ENCODE peak calls at places on chromosomes 16 and 17, in seven cellular contexts. R is neural crest cell, Q is HuH-7.5, T is HEK293T, J is NCI-H774, N is ascending aorta, I is posterior cingulate gyrus. F is an unnamed sample.

GRCh38 chr17:55198690-55199370 is 65.9 kb upstream of the HLF start:
- DNase-seq in T (no peak), I (no peak), J (no peak), Q (no peak), N (no peak), R (no peak), F (no peak)

GRCh38 chr16:11084484-11085024 is 140.2 kb downstream of the CLEC16A start:
- DNase-seq in I (no peak), N (no peak), R (no peak), Q (no peak), T (no peak), J (no peak), F (no peak)

GRCh38 chr16:3945751-3946603 is 65.5 kb upstream of the CREBBP start:
- DNase-seq in R (no peak), T (no peak), J (no peak), I (no peak), Q (no peak), N (no peak), F (no peak)

GRCh38 chr16:29877266-29877961 is 14.4 kb upstream of the CDIPT start:
- DNase-seq in T (peak), J (no peak), R (no peak), I (no peak), N (no peak), Q (no peak), F (no peak)

GRCh38 chr17:30819941-30820705 is 4.4 kb downstream of the CRLF3 start:
- DNase-seq in N (no peak), Q (no peak), I (no peak), T (no peak), R (no peak), J (no peak), F (no peak)

GRCh38 chr17:1989135-1989534 is 36.0 kb downstream of the RTN4RL1 start:
- DNase-seq in R (no peak), N (no peak), J (no peak), T (no peak), Q (no peak), I (no peak), F (no peak)

GRCh38 chr17:33086041-33086440 is 94.4 kb downstream of the SPACA3 start:
- DNase-seq in Q (no peak), R (no peak), I (no peak), T (no peak), N (no peak), J (no peak), F (no peak)

GRCh38 chr17:10661377-10661906 is 4.3 kb upstream of the MYH3 start:
- DNase-seq in T (no peak), Q (no peak), J (no peak), N (no peak), R (no peak), I (no peak), F (no peak)

GRCh38 chr17:46805771-46806170 is 12.7 kb downstream of the WNT3 start:
- DNase-seq in I (no peak), N (no peak), R (no peak), T (no peak), J (no peak), Q (no peak), F (no peak)

GRCh38 chr16:87348616-87349157 is 31.5 kb upstream of the C16orf95 start:
- DNase-seq in I (no peak), Q (no peak), N (no peak), R (no peak), J (no peak), T (no peak), F (no peak)

GRCh38 chr17:29238133-29238850 is 8.4 kb upstream of the CRYBA1 start:
- DNase-seq in Q (no peak), N (no peak), T (no peak), J (no peak), I (no peak), R (no peak), F (no peak)

F was measured in caudate nucleus.